ENCODE peak calls at places on chromosomes 11 and 22, in nine cellular contexts. Y, W, U, G, S, E, X, N and L are unnamed samples.

GRCh38 chr11:114135737-114136151 is 76.2 kb downstream of the ZBTB16 start:
- DNase-seq in Y (no peak), W (no peak), U (no peak), G (no peak), S (no peak), E (no peak), X (no peak), N (no peak), L (no peak)

GRCh38 chr11:69553416-69554357 is 72.2 kb downstream of the LINC01488 start:
- DNase-seq in Y (no peak), W (no peak), U (no peak), G (no peak), S (peak; percentile 54), E (no peak), X (no peak), N (no peak), L (peak; percentile 52)

GRCh38 chr11:34655335-34656008 is 34.6 kb downstream of the EHF start:
- DNase-seq in Y (no peak), W (no peak), U (peak; percentile 76), G (peak; percentile 67), S (no peak), E (no peak), X (no peak), N (no peak), L (no peak)

GRCh38 chr11:17498058-17498457 is 21.4 kb upstream of the ABCC8 start:
- DNase-seq in Y (peak; percentile 27), W (no peak), U (no peak), G (no peak), S (peak; percentile 64), E (no peak), X (no peak), N (no peak), L (no peak)

GRCh38 chr11:114321621-114322257 is 25.5 kb downstream of the NNMT start:
- DNase-seq in Y (peak; percentile 88), W (peak; percentile 25), U (peak; percentile 76), G (peak; percentile 61), S (no peak), E (no peak), X (peak; percentile 31), N (no peak), L (no peak)

GRCh38 chr11:92295175-92296137 is 70.8 kb downstream of the FAT3 start:
- DNase-seq in Y (no peak), W (no peak), U (no peak), G (no peak), S (no peak), E (no peak), X (no peak), N (no peak), L (no peak)

GRCh38 chr11:99351620-99352019 is 330.9 kb downstream of the CNTN5 start:
- DNase-seq in Y (no peak), W (no peak), U (no peak), G (no peak), S (no peak), E (no peak), X (no peak), N (no peak), L (no peak)

GRCh38 chr11:120554771-120555432 is 43.4 kb downstream of the GRIK4 start:
- DNase-seq in Y (no peak), W (no peak), U (no peak), G (peak; percentile 26), S (peak; percentile 58), E (no peak), X (no peak), N (peak; percentile 71), L (no peak)

GRCh38 chr11:65917434-65918210 is 1.2 kb downstream of the C11orf68 start:
- DNase-seq in Y (peak; percentile 80), W (no peak), U (no peak), G (no peak), S (peak; percentile 85), E (no peak), X (no peak), N (no peak), L (peak; percentile 67)

GRCh38 chr11:65915821-65916251 is 3.0 kb downstream of the C11orf68 start:
- DNase-seq in Y (peak; percentile 92), W (peak; percentile 71), U (peak; percentile 94), G (peak; percentile 93), S (peak; percentile 84), E (peak; percentile 56), X (peak; percentile 72), N (no peak), L (peak; percentile 78)

GRCh38 chr11:65918211-65919150 is at the start of gene C11orf68:
- DNase-seq in Y (no peak), W (no peak), U (peak; percentile 57), G (no peak), S (no peak), E (no peak), X (no peak), N (no peak), L (no peak)

GRCh38 chr11:65916391-65916790 is 2.5 kb downstream of the C11orf68 start:
- DNase-seq in Y (no peak), W (no peak), U (no peak), G (no peak), S (no peak), E (no peak), X (no peak), N (no peak), L (no peak)

DNA sequence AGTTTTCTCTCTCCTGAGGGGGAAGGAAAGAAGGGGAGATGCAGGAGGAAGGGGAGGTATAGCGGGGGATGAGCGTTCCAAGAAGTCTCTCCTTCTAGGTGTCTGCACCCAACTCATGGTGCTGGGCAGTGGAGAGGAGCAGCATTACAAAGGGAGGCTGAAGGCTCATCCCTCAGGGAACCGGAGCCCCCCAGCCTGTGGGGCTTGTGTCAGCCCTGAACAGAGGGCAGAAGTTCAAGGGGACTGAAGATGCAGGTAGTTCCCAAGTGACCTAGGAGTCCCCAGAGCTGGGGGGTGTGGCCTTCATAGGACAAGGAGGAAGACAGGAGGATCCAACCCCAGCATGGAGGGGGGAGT is 1.8 kb downstream of the C11orf68 start:
- DNase-seq in Y (no peak), W (no peak), U (no peak), G (no peak), S (no peak), E (no peak), X (no peak), N (no peak), L (no peak)
- H3K4me3 ChIP-seq in Y (no peak overlapping the region), W (peak overlapping the region; percentile 100), U (no peak overlapping the region), G (peak overlapping the region; percentile 94), S (no peak overlapping the region), E (no peak overlapping the region), X (no peak overlapping the region), N (no peak overlapping the region), L (peak overlapping the region; percentile 89)

GRCh38 chr22:36236338-36237319 is 2.7 kb downstream of the APOL2 start:
- DNase-seq in Y (no peak), W (no peak), U (no peak), G (no peak), S (no peak), E (no peak), X (no peak), N (no peak), L (no peak)

GRCh38 chr22:36238348-36239149 is 778 bp downstream of the APOL2 start:
- DNase-seq in Y (peak; percentile 60), W (no peak), U (no peak), G (no peak), S (peak; percentile 79), E (no peak), X (peak; percentile 52), N (peak; percentile 36), L (no peak)

GRCh38 chr22:36239150-36239400 is 252 bp downstream of the APOL2 start:
- DNase-seq in Y (no peak), W (no peak), U (no peak), G (no peak), S (no peak), E (no peak), X (no peak), N (peak; percentile 29), L (no peak)

GRCh38 chr22:36239401-36240171 is at the start of gene APOL2:
- DNase-seq in Y (peak; percentile 94), W (peak; percentile 90), U (peak; percentile 89), G (peak; percentile 83), S (peak; percentile 97), E (peak; percentile 91), X (peak; percentile 93), N (peak; percentile 85), L (peak; percentile 94)

GRCh38 chr22:36237462-36238347 is 1.6 kb downstream of the APOL2 start:
- DNase-seq in Y (no peak), W (no peak), U (no peak), G (no peak), S (no peak), E (no peak), X (no peak), N (no peak), L (no peak)
- H3K27ac ChIP-seq in Y (peak overlapping the region; percentile 96), W (peak overlapping the region; percentile 93), U (no peak overlapping the region), G (peak overlapping the region; percentile 31), S (peak overlapping the region; percentile 90), E (peak overlapping the region; percentile 95), X (peak overlapping the region; percentile 90), N (peak overlapping the region; percentile 79), L (peak overlapping the region; percentile 90)

DNA sequence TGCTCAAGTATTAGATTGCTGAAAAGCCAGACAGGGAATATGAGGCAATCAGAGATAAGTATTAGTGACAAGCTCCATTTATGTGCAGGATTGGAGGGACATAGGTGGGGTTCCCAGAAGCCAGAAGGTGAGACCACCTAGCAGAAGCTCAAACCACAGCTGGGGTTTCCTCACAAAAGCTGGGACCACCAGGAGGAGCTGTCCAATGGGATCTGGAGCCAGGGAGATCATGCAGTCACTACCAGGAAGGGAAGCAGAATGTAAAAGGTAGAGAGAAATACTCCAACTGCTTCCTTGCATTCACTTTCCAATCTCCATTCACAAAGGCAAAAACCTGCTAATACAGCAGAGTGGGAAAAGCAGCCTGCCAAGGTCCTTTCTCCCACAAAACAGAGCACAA is 5.2 kb upstream of the FSHB start:
- DNase-seq in Y (no peak), W (no peak), U (no peak), G (no peak), S (no peak), E (no peak), X (no peak), N (no peak), L (no peak)
- TF ChIP-seq CTCF in Y (no peak), W (no peak), U (no peak), G (no peak), S (no peak), E (no peak), X (no peak), N (peak; percentile 33), L (no peak)

GRCh38 chr22:22717723-22718122 is 73.3 kb downstream of the GGTLC2 start:
- DNase-seq in Y (no peak), W (no peak), U (no peak), G (no peak), S (no peak), E (no peak), X (no peak), N (no peak), L (no peak)

GRCh38 chr22:22716136-22716535 is 71.7 kb downstream of the GGTLC2 start:
- DNase-seq in Y (no peak), W (no peak), U (no peak), G (no peak), S (no peak), E (no peak), X (no peak), N (no peak), L (no peak)

GRCh38 chr22:22721681-22722309 is 77.4 kb downstream of the GGTLC2 start:
- DNase-seq in Y (no peak), W (no peak), U (peak; percentile 45), G (no peak), S (no peak), E (no peak), X (no peak), N (no peak), L (peak; percentile 87)

GRCh38 chr22:22720724-22721261 is 76.4 kb downstream of the GGTLC2 start:
- DNase-seq in Y (no peak), W (no peak), U (peak; percentile 28), G (no peak), S (no peak), E (no peak), X (no peak), N (no peak), L (no peak)

DNA sequence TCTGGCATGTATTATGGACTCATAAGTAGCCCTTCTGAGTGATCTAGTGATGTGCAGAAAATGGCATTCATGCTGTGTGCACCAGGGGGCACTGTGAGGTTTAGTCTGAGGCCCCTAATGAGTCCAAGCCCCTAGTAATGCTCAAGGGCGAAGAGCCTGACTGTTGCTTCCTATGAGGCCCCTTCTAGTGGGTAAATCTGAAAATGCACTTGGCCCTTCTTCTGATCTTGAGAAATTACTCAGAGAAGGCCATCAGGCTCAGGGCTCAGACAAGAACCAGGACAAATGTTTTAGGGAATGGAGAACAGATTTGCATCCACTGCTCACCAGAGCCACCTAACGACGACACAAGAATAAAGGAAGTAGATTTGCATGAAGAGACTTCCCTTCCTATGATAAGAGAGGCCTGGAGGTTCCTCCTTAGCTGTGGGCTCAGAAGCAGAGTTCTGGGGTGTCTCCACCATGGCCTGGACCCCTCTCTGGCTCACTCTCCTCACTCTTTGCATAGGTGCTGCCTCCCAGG is 75.8 kb downstream of the GGTLC2 start:
- DNase-seq in Y (no peak), W (no peak), U (no peak), G (no peak), S (no peak), E (no peak), X (no peak), N (peak; percentile 38), L (no peak)
- H3K4me3 ChIP-seq in Y (no peak overlapping the region), W (no peak overlapping the region), U (no peak overlapping the region), G (no peak overlapping the region), S (no peak overlapping the region), E (no peak overlapping the region), X (no peak overlapping the region), N (peak overlapping the region; percentile 25), L (no peak overlapping the region)